ENCODE peak calls at places on chromosomes 11 and 22, in ten cellular contexts. One of them, this sample, is unnamed.

GRCh38 chr11:27028653-27029052 is 12.0 kb upstream of the BBOX1 start:
- DNase-seq in BE2C: no peak
- DNase-seq in transverse colon: no peak
- DNase-seq in GM04504: no peak
- DNase-seq in stimulated activated CD4-positive, alpha-beta T cell treated with anti-CD3 and anti-CD28 coated beads, Interleukin-15, amount 100 ng/mL, for 24 hours: no peak
- DNase-seq in CD8-positive, alpha-beta T cell: no peak
- DNase-seq in EL: no peak
- DNase-seq in CD4-positive, CD25-positive, alpha-beta regulatory T cell: no peak
- DNase-seq in GM13977: no peak
- DNase-seq in activated T-helper 9 cell treated with anti-CD3 and anti-CD28 coated beads, Interleukin-2, amount 50 U/mL, for 16 hours: no peak
- DNase-seq in this sample: no peak

GRCh38 chr11:12864316-12865156 is 144.6 kb upstream of the RASSF10 start:
- DNase-seq in BE2C: no peak
- DNase-seq in transverse colon: no peak
- DNase-seq in GM04504: peak; percentile 71
- DNase-seq in stimulated activated CD4-positive, alpha-beta T cell treated with anti-CD3 and anti-CD28 coated beads, Interleukin-15, amount 100 ng/mL, for 24 hours: no peak
- DNase-seq in CD8-positive, alpha-beta T cell: no peak
- DNase-seq in EL: peak; percentile 35
- DNase-seq in CD4-positive, CD25-positive, alpha-beta regulatory T cell: no peak
- DNase-seq in GM13977: no peak
- DNase-seq in activated T-helper 9 cell treated with anti-CD3 and anti-CD28 coated beads, Interleukin-2, amount 50 U/mL, for 16 hours: no peak
- DNase-seq in this sample: no peak

GRCh38 chr11:82733444-82734119 is at the start of gene FAM181B:
- DNase-seq in BE2C: peak; percentile 94
- DNase-seq in transverse colon: peak; percentile 38
- DNase-seq in GM04504: no peak
- DNase-seq in stimulated activated CD4-positive, alpha-beta T cell treated with anti-CD3 and anti-CD28 coated beads, Interleukin-15, amount 100 ng/mL, for 24 hours: peak; percentile 61
- DNase-seq in CD8-positive, alpha-beta T cell: peak; percentile 17
- DNase-seq in EL: no peak
- DNase-seq in CD4-positive, CD25-positive, alpha-beta regulatory T cell: peak; percentile 16
- DNase-seq in GM13977: no peak
- DNase-seq in activated T-helper 9 cell treated with anti-CD3 and anti-CD28 coated beads, Interleukin-2, amount 50 U/mL, for 16 hours: no peak
- DNase-seq in this sample: peak; percentile 85

GRCh38 chr11:69969890-69970784 is 108.0 kb upstream of the ANO1 start:
- DNase-seq in BE2C: no peak
- DNase-seq in transverse colon: no peak
- DNase-seq in GM04504: no peak
- DNase-seq in stimulated activated CD4-positive, alpha-beta T cell treated with anti-CD3 and anti-CD28 coated beads, Interleukin-15, amount 100 ng/mL, for 24 hours: no peak
- DNase-seq in CD8-positive, alpha-beta T cell: no peak
- DNase-seq in EL: no peak
- DNase-seq in CD4-positive, CD25-positive, alpha-beta regulatory T cell: no peak
- DNase-seq in GM13977: peak; percentile 58
- DNase-seq in activated T-helper 9 cell treated with anti-CD3 and anti-CD28 coated beads, Interleukin-2, amount 50 U/mL, for 16 hours: no peak
- DNase-seq in this sample: no peak

GRCh38 chr11:134120143-134120850 is 51.4 kb downstream of the JAM3 start:
- DNase-seq in BE2C: no peak
- DNase-seq in transverse colon: peak; percentile 39
- DNase-seq in GM04504: peak; percentile 85
- DNase-seq in stimulated activated CD4-positive, alpha-beta T cell treated with anti-CD3 and anti-CD28 coated beads, Interleukin-15, amount 100 ng/mL, for 24 hours: no peak
- DNase-seq in CD8-positive, alpha-beta T cell: no peak
- DNase-seq in EL: peak; percentile 61
- DNase-seq in CD4-positive, CD25-positive, alpha-beta regulatory T cell: no peak
- DNase-seq in GM13977: no peak
- DNase-seq in activated T-helper 9 cell treated with anti-CD3 and anti-CD28 coated beads, Interleukin-2, amount 50 U/mL, for 16 hours: no peak
- DNase-seq in this sample: no peak

GRCh38 chr11:103609117-103610066 is 427.0 kb upstream of the DDI1 start:
- DNase-seq in BE2C: no peak
- DNase-seq in transverse colon: no peak
- DNase-seq in GM04504: peak; percentile 76
- DNase-seq in stimulated activated CD4-positive, alpha-beta T cell treated with anti-CD3 and anti-CD28 coated beads, Interleukin-15, amount 100 ng/mL, for 24 hours: no peak
- DNase-seq in CD8-positive, alpha-beta T cell: no peak
- DNase-seq in EL: peak; percentile 96
- DNase-seq in CD4-positive, CD25-positive, alpha-beta regulatory T cell: no peak
- DNase-seq in GM13977: no peak
- DNase-seq in activated T-helper 9 cell treated with anti-CD3 and anti-CD28 coated beads, Interleukin-2, amount 50 U/mL, for 16 hours: no peak
- DNase-seq in this sample: no peak

GRCh38 chr22:33526434-33527107 is 393.7 kb downstream of the LARGE1 start:
- DNase-seq in BE2C: no peak
- DNase-seq in transverse colon: no peak
- DNase-seq in GM04504: no peak
- DNase-seq in stimulated activated CD4-positive, alpha-beta T cell treated with anti-CD3 and anti-CD28 coated beads, Interleukin-15, amount 100 ng/mL, for 24 hours: no peak
- DNase-seq in CD8-positive, alpha-beta T cell: no peak
- DNase-seq in EL: no peak
- DNase-seq in CD4-positive, CD25-positive, alpha-beta regulatory T cell: no peak
- DNase-seq in GM13977: no peak
- DNase-seq in activated T-helper 9 cell treated with anti-CD3 and anti-CD28 coated beads, Interleukin-2, amount 50 U/mL, for 16 hours: no peak
- DNase-seq in this sample: no peak

GRCh38 chr11:30395751-30396150 is 72.8 kb downstream of the ARL14EP start:
- DNase-seq in BE2C: no peak
- DNase-seq in transverse colon: no peak
- DNase-seq in GM04504: no peak
- DNase-seq in stimulated activated CD4-positive, alpha-beta T cell treated with anti-CD3 and anti-CD28 coated beads, Interleukin-15, amount 100 ng/mL, for 24 hours: no peak
- DNase-seq in CD8-positive, alpha-beta T cell: no peak
- DNase-seq in EL: no peak
- DNase-seq in CD4-positive, CD25-positive, alpha-beta regulatory T cell: no peak
- DNase-seq in GM13977: no peak
- DNase-seq in activated T-helper 9 cell treated with anti-CD3 and anti-CD28 coated beads, Interleukin-2, amount 50 U/mL, for 16 hours: no peak
- DNase-seq in this sample: no peak

GRCh38 chr11:3855808-3856491 is 486 bp downstream of the STIM1 start:
- DNase-seq in BE2C: peak; percentile 13
- DNase-seq in transverse colon: peak; percentile 57
- DNase-seq in GM04504: no peak
- DNase-seq in stimulated activated CD4-positive, alpha-beta T cell treated with anti-CD3 and anti-CD28 coated beads, Interleukin-15, amount 100 ng/mL, for 24 hours: peak; percentile 63
- DNase-seq in CD8-positive, alpha-beta T cell: no peak
- DNase-seq in EL: peak; percentile 63
- DNase-seq in CD4-positive, CD25-positive, alpha-beta regulatory T cell: peak; percentile 76
- DNase-seq in GM13977: no peak
- DNase-seq in activated T-helper 9 cell treated with anti-CD3 and anti-CD28 coated beads, Interleukin-2, amount 50 U/mL, for 16 hours: no peak
- DNase-seq in this sample: peak; percentile 45

This sample was measured in SK-N-DZ.